ENCODE peak calls at places on chromosomes 12 and 14, in four cellular contexts. X is fibroblast of lung, D is epithelial cell of prostate, G is GM12864. Q is an unnamed sample.

GRCh38 chr14:59190372-59190771 is 1.9 kb downstream of the DAAM1 start:
- DNase-seq in X (no peak), D (no peak), G (no peak), Q (no peak)

GRCh38 chr12:46153267-46153872 is 115.5 kb downstream of the SLC38A1 start:
- DNase-seq in X (peak), D (no peak), G (no peak), Q (no peak)

GRCh38 chr12:46374286-46374685 is 1.7 kb upstream of the SLC38A2 start:
- DNase-seq in X (no peak), D (no peak), G (no peak), Q (no peak)

GRCh38 chr14:33254876-33255275 is 316.2 kb downstream of the NPAS3 start:
- DNase-seq in X (peak), D (no peak), G (no peak), Q (no peak)

GRCh38 chr12:68623984-68624383 is 13.3 kb downstream of the RAP1B start:
- DNase-seq in X (no peak), D (no peak), G (no peak), Q (no peak)

GRCh38 chr14:100533647-100534485 is 53.4 kb downstream of the BEGAIN start:
- DNase-seq in X (peak), D (no peak), G (no peak), Q (peak)

GRCh38 chr12:113222730-113223531 is 1.7 kb downstream of the TPCN1 start:
- DNase-seq in X (peak), D (no peak), G (no peak), Q (no peak)

GRCh38 chr12:68890701-68891113 is 42.3 kb downstream of the CPM start:
- DNase-seq in X (peak), D (no peak), G (no peak), Q (no peak)

GRCh38 chr12:45008211-45008610 is 42.7 kb downstream of the DBX2 start:
- DNase-seq in X (no peak), D (no peak), G (no peak), Q (no peak)

GRCh38 chr14:105010891-105011291 is 10.0 kb downstream of the CDCA4 start:
- DNase-seq in X (no peak), D (no peak), G (no peak), Q (no peak)

GRCh38 chr12:130847097-130847496 is 8.0 kb upstream of the STX2 start:
- DNase-seq in X (no peak), D (no peak), G (no peak), Q (no peak)

GRCh38 chr12:20602671-20603402 is 92.3 kb upstream of the SLCO1C1 start:
- DNase-seq in X (peak), D (no peak), G (no peak), Q (no peak)

GRCh38 chr12:106769078-106769477 is 5.4 kb upstream of the RIC8B start:
- DNase-seq in X (peak), D (no peak), G (no peak), Q (no peak)

GRCh38 chr14:105433161-105433605 is 13.6 kb downstream of the MTA1 start:
- DNase-seq in X (no peak), D (no peak), G (no peak), Q (no peak)